ENCODE peak calls at places on chromosomes 4 and X, in seven cellular contexts. L is MM.1S; K is fibroblast of lung; I is CD8-positive, alpha-beta T cell; C is endodermal cell; E is heart left ventricle; Y is OCI-LY7. D is an unnamed sample.

GRCh38 chr4:186081202-186081807 is 12.3 kb downstream of the TLR3 start:
- DNase-seq in E (no peak), K (no peak), C (peak; percentile 82), Y (no peak), L (no peak), I (no peak), D (no peak)

GRCh38 chrX:149871940-149872339 is 9.0 kb upstream of the MAGEA8 start:
- DNase-seq in E (no peak), I (peak; percentile 14), K (peak; percentile 10), Y (peak; percentile 33), L (no peak), C (peak; percentile 81), D (no peak)

GRCh38 chrX:38275615-38276014 is 51.7 kb downstream of the RPGR start:
- DNase-seq in Y (no peak), E (no peak), K (peak; percentile 90), C (no peak), I (no peak), L (no peak), D (no peak)

GRCh38 chrX:47574096-47574553 is 8.1 kb upstream of the TIMP1 start:
- DNase-seq in C (no peak), Y (no peak), I (no peak), E (no peak), L (no peak), K (no peak), D (no peak)

GRCh38 chr4:21645776-21646175 is 302.8 kb downstream of the KCNIP4 start:
- DNase-seq in Y (no peak), L (no peak), E (no peak), C (no peak), K (no peak), I (no peak), D (no peak)

GRCh38 chr4:53132117-53132889 is 233.6 kb downstream of the SCFD2 start:
- DNase-seq in C (no peak), Y (no peak), L (no peak), E (no peak), I (no peak), K (no peak), D (no peak)

GRCh38 chr4:66946761-66947160 is 598.5 kb downstream of the CENPC start:
- DNase-seq in K (no peak), Y (no peak), I (no peak), E (no peak), L (peak; percentile 51), C (no peak), D (no peak)

GRCh38 chrX:151753313-151754041 is 18.9 kb downstream of the CNGA2 start:
- DNase-seq in C (peak; percentile 83), Y (no peak), E (peak; percentile 25), K (peak; percentile 58), L (peak; percentile 31), I (no peak), D (no peak)

GRCh38 chr4:80240976-80241375 is 25.5 kb upstream of the FGF5 start:
- DNase-seq in K (peak; percentile 73), C (no peak), L (peak; percentile 18), E (no peak), I (no peak), Y (no peak), D (no peak)

GRCh38 chr4:182917182-182918043 is at the start of gene DCTD:
- DNase-seq in L (peak; percentile 93), K (peak; percentile 75), I (peak; percentile 47), C (peak; percentile 88), Y (peak; percentile 93), E (peak; percentile 86), D (peak; percentile 26)

GRCh38 chrX:110795645-110796510 is at the start of gene CHRDL1:
- DNase-seq in K (peak; percentile 45), Y (no peak), C (peak; percentile 78), E (peak; percentile 11), I (no peak), L (peak; percentile 66), D (no peak)

GRCh38 chr4:112029642-112030235 is 115.5 kb upstream of the FAM241A start:
- DNase-seq in I (no peak), Y (no peak), L (no peak), K (no peak), E (no peak), C (no peak), D (no peak)

GRCh38 chrX:20517565-20517964 is 250.9 kb upstream of the RPS6KA3 start:
- DNase-seq in K (peak; percentile 73), I (no peak), L (no peak), E (no peak), Y (no peak), C (no peak), D (no peak)

GRCh38 chr4:55358668-55359067 is 12.6 kb downstream of the SRD5A3 start:
- DNase-seq in L (no peak), C (no peak), E (no peak), I (no peak), Y (peak; percentile 30), K (peak; percentile 84), D (no peak)

GRCh38 chrX:16435399-16435986 is 214.5 kb upstream of the S100G start:
- DNase-seq in C (no peak), L (no peak), E (no peak), K (no peak), Y (no peak), I (no peak), D (no peak)

GRCh38 chrX:29071525-29071924 is 484.3 kb downstream of the IL1RAPL1 start:
- DNase-seq in K (peak; percentile 21), I (no peak), E (no peak), L (no peak), C (no peak), Y (no peak), D (no peak)

GRCh38 chr4:53196872-53197759 is 168.7 kb downstream of the SCFD2 start:
- DNase-seq in E (no peak), I (no peak), K (peak; percentile 74), Y (peak; percentile 80), L (peak; percentile 71), C (no peak), D (no peak)

GRCh38 chrX:135395064-135395463 is 26.7 kb upstream of the SMIM10L2A start:
- DNase-seq in K (no peak), I (no peak), E (no peak), L (no peak), C (no peak), Y (no peak), D (no peak)

GRCh38 chrX:107826286-107827136 is 845 bp downstream of the MID2 start:
- DNase-seq in Y (no peak), C (peak; percentile 78), L (peak; percentile 37), E (peak; percentile 12), I (peak; percentile 2), K (peak; percentile 52), D (no peak)

GRCh38 chrX:7552758-7553157 is 290.2 kb upstream of the VCX start:
- DNase-seq in I (no peak), E (no peak), K (no peak), L (no peak), Y (peak; percentile 0), C (no peak), D (no peak)

GRCh38 chrX:3550160-3550765 is 163.2 kb downstream of the PRKX start:
- DNase-seq in L (no peak), C (peak; percentile 63), I (no peak), E (no peak), Y (no peak), K (peak; percentile 12), D (no peak)

GRCh38 chrX:150899191-150899757 is 806 bp upstream of the CD99L2 start:
- DNase-seq in L (peak; percentile 22), Y (peak; percentile 71), C (peak; percentile 73), I (no peak), E (peak; percentile 16), K (peak; percentile 15), D (no peak)

DNA sequence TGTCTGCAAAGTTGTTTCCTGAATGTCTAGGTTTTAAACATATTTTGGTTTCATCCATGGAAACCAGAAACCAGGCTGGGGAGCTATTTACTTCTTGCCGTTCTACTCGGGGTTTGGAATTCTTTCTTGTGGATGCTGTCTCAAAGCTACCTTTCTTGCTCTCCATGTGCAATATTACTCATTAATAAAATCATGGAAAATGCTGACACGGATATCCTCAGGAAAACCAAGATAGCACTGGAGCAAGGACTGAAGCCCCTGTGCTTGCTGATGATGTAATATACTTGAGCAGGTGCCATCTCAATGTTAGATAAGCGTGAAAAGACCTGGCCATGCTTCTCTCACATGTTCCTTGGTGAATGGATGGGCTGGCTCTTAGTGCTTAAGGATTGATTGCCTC is 41.5 kb upstream of the HPF1 start:
- DNase-seq in C (no peak), L (no peak), I (no peak), Y (no peak), E (no peak), K (no peak), D (no peak)
- H3K27ac ChIP-seq in C (no peak overlapping the region), L (no peak overlapping the region), I (no peak overlapping the region), Y (no peak overlapping the region), E (no peak overlapping the region), K (no peak overlapping the region), D (no peak overlapping the region)

GRCh38 chr4:154314248-154314647 is 177.4 kb downstream of the DCHS2 start:
- DNase-seq in I (no peak), K (peak; percentile 34), C (no peak), E (no peak), L (no peak), Y (no peak), D (no peak)
- TF ChIP-seq CTCF in I (no peak), K (peak; percentile 40), C (peak; percentile 54), E (no peak), L (no peak), Y (no peak), D (no peak)

DNA sequence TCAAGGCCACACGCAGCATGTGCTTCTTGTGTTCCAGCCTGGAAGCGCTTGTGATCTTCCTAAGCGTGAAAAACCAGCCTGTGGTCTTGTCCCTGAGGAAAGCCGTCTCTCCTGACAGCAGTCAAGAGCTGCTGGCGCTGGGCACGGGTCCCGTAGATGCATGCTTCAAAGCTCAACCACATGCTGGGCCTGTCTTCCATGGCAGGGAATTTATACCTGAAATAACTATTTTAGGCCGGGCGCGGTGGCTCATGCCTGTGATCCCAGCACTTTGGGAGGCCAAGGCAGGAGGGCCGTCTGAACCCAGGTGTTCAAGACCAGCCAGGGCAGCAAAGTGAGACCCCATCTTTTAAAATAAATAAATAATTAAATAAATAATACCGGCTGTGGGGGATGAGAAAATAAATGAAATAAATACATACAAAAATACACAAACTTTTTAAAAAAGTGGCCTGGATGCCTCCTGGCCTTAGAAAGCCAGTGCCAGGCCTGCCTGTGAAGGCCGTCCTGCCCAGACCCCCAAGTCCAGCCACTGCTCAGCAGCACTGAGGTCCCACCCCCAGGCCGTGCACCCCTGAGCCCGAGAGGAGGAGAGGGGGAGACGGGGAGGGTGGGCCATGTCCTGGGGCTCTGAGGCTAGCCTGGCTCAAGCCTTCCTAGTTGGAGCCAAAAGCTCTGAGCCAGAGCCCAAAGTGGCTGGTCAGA is 10.4 kb downstream of the LRPAP1 start:
- DNase-seq in L (no peak), C (peak; percentile 32), Y (no peak), K (no peak), E (peak; percentile 6), I (no peak), D (no peak)
- H3K36me3 ChIP-seq in L (no peaks in the 10 kb centered on the region), C (peaks cover 37% of the 10 kb centered on the region), Y (peaks cover 64% of the 10 kb centered on the region), K (peaks cover 26% of the 10 kb centered on the region), E (peaks cover 81% of the 10 kb centered on the region), I (peaks cover 48% of the 10 kb centered on the region), D (peaks cover 57% of the 10 kb centered on the region)

DNA sequence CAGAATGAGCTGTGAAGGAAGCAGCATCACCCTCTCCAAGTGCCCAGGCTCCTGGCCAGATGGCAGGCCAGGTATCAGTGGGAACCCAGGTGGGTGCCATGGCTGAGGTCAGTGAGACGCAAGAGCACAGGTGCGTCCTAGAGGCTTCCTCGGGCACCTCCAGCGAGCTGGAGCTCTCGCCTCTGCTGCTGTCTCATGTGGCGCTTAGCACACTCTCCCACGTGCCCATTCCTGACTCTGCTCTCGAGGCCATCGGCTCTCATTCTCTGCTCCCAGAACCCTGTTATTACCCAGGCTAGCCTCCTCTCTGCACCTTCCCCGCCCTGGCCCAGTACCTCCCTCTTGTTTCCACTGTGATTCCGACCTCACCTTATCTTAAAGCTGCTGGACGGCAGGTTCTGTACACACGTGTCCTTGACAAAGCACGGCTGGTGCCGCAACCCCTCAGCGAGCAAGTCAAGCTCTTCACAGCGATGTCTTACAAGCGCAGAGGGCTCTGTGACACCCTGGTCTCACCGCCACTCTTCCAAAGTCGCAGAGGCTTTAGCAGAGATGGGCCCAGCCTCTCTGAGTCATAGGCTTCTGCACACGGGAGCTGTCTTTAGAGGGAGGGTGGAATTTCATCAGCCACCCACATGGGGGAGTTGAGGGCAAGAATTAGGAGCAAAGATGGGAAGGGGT is 15.4 kb upstream of the MSANTD1 start:
- DNase-seq in E (no peak), L (no peak), I (no peak), Y (no peak), C (no peak), K (peak; percentile 16), D (no peak)
- H3K27ac ChIP-seq in E (no peak overlapping the region), L (no peak overlapping the region), I (no peak overlapping the region), Y (no peak overlapping the region), C (no peak overlapping the region), K (no peak overlapping the region), D (no peak overlapping the region)

D was measured in esophagus squamous epithelium.